ENCODE peak calls at places on chromosomes 1 and 21, in six cellular contexts. One of them, this sample, is unnamed.

GRCh38 chr1:19750882-19751276 is 48.8 kb downstream of the TMCO4 start:
- DNase-seq in psoas muscle: no peak
- DNase-seq in progenitor cell of endocrine pancreas: no peak
- DNase-seq in nephron progenitor cell: no peak
- DNase-seq in Peyer's patch: no peak
- DNase-seq in gastrocnemius medialis: no peak
- DNase-seq in this sample: no peak

GRCh38 chr1:6361124-6361775 is 32.3 kb downstream of the ACOT7 start:
- DNase-seq in nephron progenitor cell: no peak
- DNase-seq in psoas muscle: no peak
- DNase-seq in progenitor cell of endocrine pancreas: no peak
- DNase-seq in gastrocnemius medialis: no peak
- DNase-seq in Peyer's patch: no peak
- DNase-seq in this sample: no peak

GRCh38 chr1:53326598-53327182 is 1.2 kb downstream of the LRP8 start:
- DNase-seq in gastrocnemius medialis: no peak
- DNase-seq in psoas muscle: no peak
- DNase-seq in nephron progenitor cell: peak; percentile 64
- DNase-seq in Peyer's patch: peak; percentile 22
- DNase-seq in progenitor cell of endocrine pancreas: no peak
- DNase-seq in this sample: no peak

GRCh38 chr1:66925558-66925910 is 744 bp downstream of the MIER1 start:
- DNase-seq in psoas muscle: no peak
- DNase-seq in nephron progenitor cell: no peak
- DNase-seq in gastrocnemius medialis: no peak
- DNase-seq in Peyer's patch: no peak
- DNase-seq in progenitor cell of endocrine pancreas: no peak
- DNase-seq in this sample: no peak

GRCh38 chr21:19031956-19032355 is 628.4 kb upstream of the TMPRSS15 start:
- DNase-seq in gastrocnemius medialis: no peak
- DNase-seq in nephron progenitor cell: no peak
- DNase-seq in Peyer's patch: no peak
- DNase-seq in psoas muscle: no peak
- DNase-seq in progenitor cell of endocrine pancreas: no peak
- DNase-seq in this sample: no peak

GRCh38 chr1:53135735-53136114 is 6.7 kb downstream of the SLC1A7 start:
- DNase-seq in Peyer's patch: no peak
- DNase-seq in psoas muscle: no peak
- DNase-seq in gastrocnemius medialis: no peak
- DNase-seq in progenitor cell of endocrine pancreas: no peak
- DNase-seq in nephron progenitor cell: no peak
- DNase-seq in this sample: peak; percentile 98

GRCh38 chr1:83619497-83619896 is 379.4 kb downstream of the TTLL7 start:
- DNase-seq in nephron progenitor cell: no peak
- DNase-seq in psoas muscle: no peak
- DNase-seq in Peyer's patch: no peak
- DNase-seq in gastrocnemius medialis: no peak
- DNase-seq in progenitor cell of endocrine pancreas: no peak
- DNase-seq in this sample: no peak

GRCh38 chr1:117861694-117862093 is 67.7 kb downstream of the GDAP2 start:
- DNase-seq in nephron progenitor cell: no peak
- DNase-seq in progenitor cell of endocrine pancreas: no peak
- DNase-seq in Peyer's patch: no peak
- DNase-seq in psoas muscle: no peak
- DNase-seq in gastrocnemius medialis: no peak
- DNase-seq in this sample: no peak

GRCh38 chr1:215957692-215958091 is 390.6 kb downstream of the KCTD3 start:
- DNase-seq in progenitor cell of endocrine pancreas: no peak
- DNase-seq in psoas muscle: no peak
- DNase-seq in gastrocnemius medialis: no peak
- DNase-seq in Peyer's patch: no peak
- DNase-seq in nephron progenitor cell: peak; percentile 42
- DNase-seq in this sample: peak; percentile 28

GRCh38 chr1:65904681-65905083 is 112.0 kb downstream of the PDE4B start:
- DNase-seq in psoas muscle: no peak
- DNase-seq in nephron progenitor cell: no peak
- DNase-seq in gastrocnemius medialis: no peak
- DNase-seq in Peyer's patch: no peak
- DNase-seq in progenitor cell of endocrine pancreas: no peak
- DNase-seq in this sample: peak; percentile 12

GRCh38 chr1:153962088-153963029 is 978 bp downstream of the SLC39A1 start:
- DNase-seq in psoas muscle: peak; percentile 60
- DNase-seq in gastrocnemius medialis: peak; percentile 59
- DNase-seq in progenitor cell of endocrine pancreas: no peak
- DNase-seq in nephron progenitor cell: no peak
- DNase-seq in Peyer's patch: peak; percentile 33
- DNase-seq in this sample: peak; percentile 43

GRCh38 chr1:44645466-44646244 is 28.6 kb downstream of the TMEM53 start:
- DNase-seq in psoas muscle: peak; percentile 82
- DNase-seq in nephron progenitor cell: no peak
- DNase-seq in Peyer's patch: no peak
- DNase-seq in gastrocnemius medialis: peak; percentile 58
- DNase-seq in progenitor cell of endocrine pancreas: no peak
- DNase-seq in this sample: peak; percentile 63

GRCh38 chr1:160830321-160831153 is 32.1 kb downstream of the CD244 start:
- DNase-seq in psoas muscle: no peak
- DNase-seq in nephron progenitor cell: peak; percentile 84
- DNase-seq in progenitor cell of endocrine pancreas: peak; percentile 71
- DNase-seq in gastrocnemius medialis: no peak
- DNase-seq in Peyer's patch: peak; percentile 89
- DNase-seq in this sample: peak; percentile 28

GRCh38 chr1:84907095-84907827 is 14.3 kb upstream of the LPAR3 start:
- DNase-seq in progenitor cell of endocrine pancreas: no peak
- DNase-seq in psoas muscle: no peak
- DNase-seq in Peyer's patch: no peak
- DNase-seq in gastrocnemius medialis: no peak
- DNase-seq in nephron progenitor cell: no peak
- DNase-seq in this sample: no peak

GRCh38 chr1:197915797-197916686 is 1.1 kb upstream of the LHX9 start:
- DNase-seq in gastrocnemius medialis: no peak
- DNase-seq in progenitor cell of endocrine pancreas: peak; percentile 55
- DNase-seq in Peyer's patch: no peak
- DNase-seq in psoas muscle: peak; percentile 61
- DNase-seq in nephron progenitor cell: peak; percentile 82
- DNase-seq in this sample: peak; percentile 34

GRCh38 chr1:87329051-87329755 is 523 bp downstream of the LMO4 start:
- DNase-seq in nephron progenitor cell: peak; percentile 60
- DNase-seq in progenitor cell of endocrine pancreas: peak; percentile 48
- DNase-seq in psoas muscle: peak; percentile 35
- DNase-seq in gastrocnemius medialis: peak; percentile 45
- DNase-seq in Peyer's patch: peak; percentile 39
- DNase-seq in this sample: peak; percentile 54

GRCh38 chr1:225762002-225762441 is 15.6 kb upstream of the SRP9 start:
- DNase-seq in gastrocnemius medialis: no peak
- DNase-seq in Peyer's patch: no peak
- DNase-seq in progenitor cell of endocrine pancreas: no peak
- DNase-seq in psoas muscle: no peak
- DNase-seq in nephron progenitor cell: no peak
- DNase-seq in this sample: no peak

GRCh38 chr1:223175032-223175431 is 32.0 kb upstream of the TLR5 start:
- DNase-seq in psoas muscle: no peak
- DNase-seq in nephron progenitor cell: peak; percentile 32
- DNase-seq in gastrocnemius medialis: no peak
- DNase-seq in Peyer's patch: no peak
- DNase-seq in progenitor cell of endocrine pancreas: no peak
- DNase-seq in this sample: peak; percentile 14

GRCh38 chr1:233935277-233935868 is 30.9 kb downstream of the SLC35F3 start:
- DNase-seq in nephron progenitor cell: no peak
- DNase-seq in gastrocnemius medialis: no peak
- DNase-seq in Peyer's patch: no peak
- DNase-seq in psoas muscle: no peak
- DNase-seq in progenitor cell of endocrine pancreas: no peak
- DNase-seq in this sample: no peak

GRCh38 chr1:214957330-214958137 is 125.0 kb upstream of the KCNK2 start:
- DNase-seq in progenitor cell of endocrine pancreas: no peak
- DNase-seq in psoas muscle: no peak
- DNase-seq in gastrocnemius medialis: peak; percentile 8
- DNase-seq in nephron progenitor cell: no peak
- DNase-seq in Peyer's patch: no peak
- DNase-seq in this sample: peak; percentile 100

GRCh38 chr1:226547754-226548191 is 791 bp upstream of the STUM start:
- DNase-seq in nephron progenitor cell: peak; percentile 82
- DNase-seq in progenitor cell of endocrine pancreas: peak; percentile 64
- DNase-seq in gastrocnemius medialis: peak; percentile 78
- DNase-seq in psoas muscle: peak; percentile 76
- DNase-seq in Peyer's patch: peak; percentile 79
- DNase-seq in this sample: peak; percentile 90

DNA sequence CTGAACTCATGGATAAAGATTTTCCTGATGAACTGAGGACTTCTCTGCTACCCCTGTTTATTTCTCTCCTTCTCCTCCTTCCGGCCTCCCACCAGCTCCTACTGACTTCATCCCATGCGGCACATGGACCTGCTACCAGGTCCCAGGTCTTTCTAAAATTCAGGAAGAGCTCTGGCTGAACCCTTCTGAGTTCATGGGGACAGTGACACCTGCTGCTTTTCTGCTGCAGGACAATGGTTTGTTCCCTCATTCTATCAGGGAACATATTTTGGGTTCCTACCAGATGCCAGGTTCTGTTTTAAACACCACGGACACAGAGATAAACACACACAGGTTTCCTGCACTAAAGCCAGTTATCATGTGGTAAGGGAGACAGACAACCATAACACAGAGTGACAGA is 114.1 kb upstream of the RAB4A start:
- DNase-seq in nephron progenitor cell: no peak
- DNase-seq in gastrocnemius medialis: no peak
- DNase-seq in Peyer's patch: no peak
- DNase-seq in progenitor cell of endocrine pancreas: no peak
- DNase-seq in psoas muscle: no peak
- DNase-seq in this sample: peak; percentile 25
- TF ChIP-seq CTCF in nephron progenitor cell: peak; percentile 28
- TF ChIP-seq CTCF in gastrocnemius medialis: peak; percentile 47
- TF ChIP-seq CTCF in Peyer's patch: no peak
- TF ChIP-seq CTCF in progenitor cell of endocrine pancreas: peak; percentile 58
- TF ChIP-seq CTCF in psoas muscle: peak; percentile 45
- TF ChIP-seq CTCF in this sample: peak; percentile 25

GRCh38 chr1:3472906-3473305 is 18.4 kb downstream of the ARHGEF16 start:
- DNase-seq in gastrocnemius medialis: no peak
- DNase-seq in Peyer's patch: no peak
- DNase-seq in psoas muscle: no peak
- DNase-seq in nephron progenitor cell: no peak
- DNase-seq in progenitor cell of endocrine pancreas: no peak
- DNase-seq in this sample: no peak

GRCh38 chr1:3471356-3472087 is 17.1 kb downstream of the ARHGEF16 start:
- DNase-seq in gastrocnemius medialis: peak; percentile 36
- DNase-seq in nephron progenitor cell: peak; percentile 66
- DNase-seq in Peyer's patch: no peak
- DNase-seq in progenitor cell of endocrine pancreas: no peak
- DNase-seq in psoas muscle: peak; percentile 38
- DNase-seq in this sample: peak; percentile 24

GRCh38 chr1:3473381-3473844 is 18.9 kb downstream of the ARHGEF16 start:
- DNase-seq in Peyer's patch: no peak
- DNase-seq in gastrocnemius medialis: no peak
- DNase-seq in psoas muscle: no peak
- DNase-seq in progenitor cell of endocrine pancreas: no peak
- DNase-seq in nephron progenitor cell: no peak
- DNase-seq in this sample: peak; percentile 60

GRCh38 chr1:3470650-3471355 is 16.3 kb downstream of the ARHGEF16 start:
- DNase-seq in nephron progenitor cell: no peak
- DNase-seq in psoas muscle: peak; percentile 7
- DNase-seq in progenitor cell of endocrine pancreas: no peak
- DNase-seq in Peyer's patch: no peak
- DNase-seq in gastrocnemius medialis: no peak
- DNase-seq in this sample: no peak

DNA sequence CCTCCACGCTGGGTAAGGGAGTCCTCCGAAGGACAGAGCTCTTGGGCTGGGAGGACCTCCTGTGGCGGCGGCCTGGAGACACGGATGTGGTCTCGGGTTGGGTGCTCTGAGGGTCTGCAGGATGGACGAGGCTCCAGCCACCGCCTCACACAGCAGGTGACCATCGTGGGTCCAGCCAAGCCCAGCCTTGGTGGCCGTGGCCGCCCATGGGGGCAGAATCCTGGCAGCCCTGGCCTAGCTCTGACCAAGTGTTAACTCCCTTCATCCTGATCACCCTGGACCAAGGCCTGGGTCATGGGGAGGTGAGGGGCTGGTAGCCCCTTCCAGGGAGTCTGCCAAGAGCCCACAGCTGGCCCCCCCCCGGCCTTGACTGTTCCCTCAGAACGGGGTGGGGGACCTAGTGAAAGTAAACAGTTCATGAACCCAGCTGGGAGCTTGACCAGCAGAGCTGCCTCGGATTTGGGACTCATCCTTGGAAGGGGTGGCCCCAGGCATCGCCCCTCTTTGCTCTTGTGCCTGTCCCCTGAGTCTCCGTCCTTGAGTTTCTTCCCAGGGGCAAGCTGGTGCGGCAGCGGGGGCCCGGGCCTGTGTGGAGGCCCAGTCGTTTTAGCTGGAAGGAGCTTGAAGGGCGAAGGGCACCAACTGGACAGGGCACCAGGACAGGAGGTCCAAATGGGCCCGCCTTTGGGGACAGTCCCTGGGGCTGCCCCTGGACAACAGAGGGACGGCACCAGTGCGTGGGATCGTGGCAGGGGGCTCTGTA is 17.8 kb downstream of the ARHGEF16 start:
- DNase-seq in gastrocnemius medialis: no peak
- DNase-seq in psoas muscle: peak; percentile 12
- DNase-seq in Peyer's patch: no peak
- DNase-seq in nephron progenitor cell: no peak
- DNase-seq in progenitor cell of endocrine pancreas: no peak
- DNase-seq in this sample: no peak
- TF ChIP-seq CTCF in gastrocnemius medialis: no peak
- TF ChIP-seq CTCF in psoas muscle: no peak
- TF ChIP-seq CTCF in Peyer's patch: no peak
- TF ChIP-seq CTCF in nephron progenitor cell: no peak
- TF ChIP-seq CTCF in progenitor cell of endocrine pancreas: no peak
- TF ChIP-seq CTCF in this sample: no peak

DNA sequence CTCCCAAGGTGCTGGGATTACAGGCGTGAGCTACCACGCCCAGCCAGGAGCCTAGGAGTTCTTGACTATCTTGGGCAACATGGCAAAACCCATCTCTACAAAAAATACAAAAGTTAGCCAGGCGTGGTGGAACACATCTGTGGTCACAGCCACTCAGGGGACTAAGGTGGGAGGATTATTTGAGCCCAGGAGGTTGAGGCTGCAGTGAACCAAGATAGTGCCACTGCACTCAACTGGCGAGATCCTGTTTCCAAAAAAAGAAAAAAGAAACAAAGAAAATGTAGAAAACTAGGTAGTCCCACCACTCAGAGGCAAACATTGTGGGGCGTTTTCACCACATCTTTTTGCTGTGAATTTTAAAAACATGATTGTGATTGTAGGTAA is 141.3 kb downstream of the ZZZ3 start:
- DNase-seq in nephron progenitor cell: no peak
- DNase-seq in psoas muscle: no peak
- DNase-seq in gastrocnemius medialis: no peak
- DNase-seq in Peyer's patch: no peak
- DNase-seq in progenitor cell of endocrine pancreas: no peak
- DNase-seq in this sample: no peak
- TF ChIP-seq CTCF in nephron progenitor cell: no peak
- TF ChIP-seq CTCF in psoas muscle: no peak
- TF ChIP-seq CTCF in gastrocnemius medialis: no peak
- TF ChIP-seq CTCF in Peyer's patch: no peak
- TF ChIP-seq CTCF in progenitor cell of endocrine pancreas: no peak
- TF ChIP-seq CTCF in this sample: no peak

DNA sequence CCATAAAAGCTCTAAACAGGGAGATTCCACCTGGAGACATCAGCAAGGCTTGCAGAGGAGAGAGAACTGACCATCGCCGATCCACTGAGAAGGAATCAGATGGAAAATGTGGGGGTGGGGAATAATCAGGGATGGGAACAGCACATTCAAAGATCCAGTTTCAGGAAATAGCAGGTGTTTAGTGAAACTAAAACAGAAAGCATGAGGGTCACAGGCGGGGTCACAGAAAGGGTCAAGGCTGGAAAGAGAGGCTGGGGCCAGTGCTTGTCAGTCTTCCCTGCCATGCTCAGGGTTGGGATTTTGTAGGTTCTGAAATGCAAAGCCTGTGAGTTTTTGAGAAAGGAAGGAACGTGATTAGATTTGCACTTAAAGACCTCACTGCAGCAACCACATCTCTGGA is 103.2 kb downstream of the HLCS start:
- DNase-seq in gastrocnemius medialis: no peak
- DNase-seq in psoas muscle: no peak
- DNase-seq in Peyer's patch: no peak
- DNase-seq in progenitor cell of endocrine pancreas: no peak
- DNase-seq in nephron progenitor cell: peak; percentile 15
- DNase-seq in this sample: no peak
- TF ChIP-seq CTCF in gastrocnemius medialis: no peak
- TF ChIP-seq CTCF in psoas muscle: no peak
- TF ChIP-seq CTCF in Peyer's patch: no peak
- TF ChIP-seq CTCF in progenitor cell of endocrine pancreas: no peak
- TF ChIP-seq CTCF in nephron progenitor cell: no peak
- TF ChIP-seq CTCF in this sample: no peak